ENCODE peak calls at places on chromosomes 11 and 22, in four cellular contexts. C, Q, K and Y are unnamed samples.

GRCh38 chr11:89177691-89178231 is at the start of gene TYR:
- DNase-seq in C (no peak), Q (no peak), K (no peak), Y (no peak)

GRCh38 chr11:15826826-15827225 is 529.5 kb downstream of the SOX6 start:
- DNase-seq in C (peak), Q (peak), K (no peak), Y (peak)

GRCh38 chr22:19131685-19132015 is 542 bp downstream of the TSSK2 start:
- DNase-seq in C (no peak), Q (no peak), K (no peak), Y (no peak)

GRCh38 chr22:41917906-41918791 is 3.3 kb upstream of the SHISA8 start:
- DNase-seq in C (peak), Q (no peak), K (peak), Y (peak)

GRCh38 chr11:112227002-112227401 is 774 bp downstream of the PTS start:
- DNase-seq in C (peak), Q (no peak), K (no peak), Y (no peak)

GRCh38 chr22:27244328-27244727 is 557.2 kb downstream of the MN1 start:
- DNase-seq in C (no peak), Q (no peak), K (no peak), Y (no peak)

GRCh38 chr22:43363580-43364435 is 20.6 kb upstream of the SCUBE1 start:
- DNase-seq in C (no peak), Q (no peak), K (no peak), Y (no peak)

GRCh38 chr22:45208993-45209838 is 31.5 kb downstream of the KIAA0930 start:
- DNase-seq in C (no peak), Q (peak), K (peak), Y (no peak)

GRCh38 chr11:12234216-12234615 is 123.8 kb downstream of the MICAL2 start:
- DNase-seq in C (no peak), Q (no peak), K (peak), Y (no peak)
- H3K27ac ChIP-seq in C (no peak), Q (no peak), K (peak), Y (peak)

DNA sequence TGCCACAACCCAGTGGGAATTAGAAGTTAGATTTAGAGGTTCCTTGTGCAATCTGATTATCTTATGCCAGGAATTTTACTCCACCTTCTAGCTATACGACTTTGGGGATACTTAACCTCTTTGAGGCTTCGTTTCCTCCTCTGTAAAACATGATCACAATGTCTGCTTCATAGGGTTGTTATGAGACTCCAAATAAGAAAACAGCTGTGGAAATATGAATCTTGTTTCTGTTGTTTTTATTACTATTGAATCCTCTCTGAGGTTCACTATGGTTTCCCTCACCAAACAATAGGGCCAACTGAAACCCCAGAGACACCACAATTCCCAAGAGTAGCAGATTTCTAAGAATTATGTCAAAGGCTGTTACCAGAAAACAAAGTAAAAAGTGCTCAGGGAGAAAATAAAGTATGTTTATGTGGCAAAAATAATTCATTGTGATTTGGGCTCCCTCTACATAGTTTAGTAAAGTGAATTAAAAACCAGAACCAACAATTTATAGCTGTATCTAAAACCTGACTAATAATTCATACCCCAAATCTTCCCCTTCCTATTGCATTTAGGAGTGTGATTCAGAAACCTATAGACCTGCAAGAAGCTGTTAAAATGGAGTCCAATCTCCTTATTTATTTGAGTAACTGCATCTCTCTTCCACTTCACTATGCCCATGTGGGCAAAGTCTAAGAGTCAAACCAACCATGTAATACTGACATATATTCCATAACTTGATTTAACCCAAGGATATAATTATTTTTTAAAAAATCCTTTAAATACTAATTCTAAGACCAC is 38.4 kb downstream of the AMBRA1 start:
- DNase-seq in C (no peak), Q (peak), K (no peak), Y (no peak)
- H3K27ac ChIP-seq in C (no peak), Q (peak), K (no peak), Y (peak)

DNA sequence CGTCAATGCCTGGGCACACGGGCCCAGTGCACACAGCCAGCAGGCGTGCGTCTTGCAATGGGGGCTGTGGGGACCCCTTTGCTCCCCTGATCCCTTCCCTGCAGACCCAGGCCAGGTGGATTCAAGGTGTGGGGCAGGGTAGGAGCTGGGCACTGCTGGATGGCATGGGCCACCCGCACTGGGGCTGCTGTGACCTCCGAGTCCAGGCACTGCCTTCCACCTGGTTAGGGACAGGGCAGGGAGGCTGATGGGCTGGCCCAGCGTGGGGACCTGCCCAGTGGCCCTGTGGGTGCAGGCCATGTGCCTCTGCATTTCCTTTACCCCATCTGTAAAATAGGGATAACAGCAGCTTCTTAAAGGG is 22.9 kb downstream of the KCNQ1 start:
- DNase-seq in C (no peak), Q (no peak), K (no peak), Y (no peak)
- H3K27ac ChIP-seq in C (no peak), Q (no peak), K (no peak), Y (no peak)

DNA sequence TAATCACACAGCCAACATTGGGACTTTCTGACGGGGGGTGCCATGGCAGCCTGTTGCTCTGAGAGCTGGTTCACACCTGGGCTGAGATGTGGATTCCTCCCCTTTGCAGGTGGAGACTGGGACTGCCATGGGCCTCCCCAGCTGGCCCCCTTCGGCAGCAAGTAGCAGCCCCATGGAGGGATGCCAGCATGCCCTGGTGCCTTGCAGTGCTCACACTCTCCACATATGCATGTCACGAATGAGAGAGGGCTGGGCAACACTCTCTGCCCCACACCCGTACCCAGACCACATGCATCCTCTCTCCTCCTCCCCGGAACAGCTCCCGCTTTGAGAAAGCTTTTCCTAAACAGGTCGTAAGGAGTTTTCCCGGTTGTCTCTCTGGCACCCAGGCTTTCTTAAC is 231.1 kb upstream of the B3GAT1 start:
- DNase-seq in C (no peak), Q (no peak), K (no peak), Y (no peak)
- H3K27ac ChIP-seq in C (no peak), Q (no peak), K (no peak), Y (no peak)

DNA sequence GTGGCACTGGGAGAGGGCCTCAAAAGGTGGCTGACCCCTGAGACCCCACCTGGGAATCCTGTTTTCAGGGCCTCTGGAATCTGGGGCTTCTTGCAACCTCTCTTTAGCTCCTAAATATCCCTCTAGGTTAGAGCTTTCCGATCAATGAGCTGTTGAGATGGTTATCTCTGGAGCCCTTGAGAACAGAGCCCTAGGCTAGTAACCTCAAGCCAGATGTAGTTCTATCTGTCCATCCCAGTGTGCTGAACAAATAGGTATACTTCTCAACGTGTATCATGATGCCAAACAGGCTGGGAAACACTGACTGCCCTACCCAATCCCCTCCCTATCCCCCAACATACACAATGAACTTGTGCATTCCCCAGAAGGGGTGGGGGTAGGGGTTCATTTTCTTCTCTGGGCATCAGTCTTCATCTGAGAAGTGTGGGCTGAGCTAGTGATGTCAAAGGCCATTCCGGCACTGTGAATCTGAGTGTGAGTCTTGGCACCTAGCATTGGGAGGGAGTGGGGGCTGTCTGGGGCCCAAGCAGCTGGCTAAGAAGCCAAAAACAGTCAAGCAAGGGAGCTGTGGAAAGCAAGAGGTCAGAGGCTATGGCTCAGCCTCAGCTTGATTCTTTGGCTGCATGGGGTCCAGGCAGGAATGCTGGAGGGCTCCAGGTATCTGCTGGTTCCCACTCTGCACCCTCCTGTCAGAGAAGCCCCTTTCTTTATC is 17.3 kb downstream of the CD82 start:
- DNase-seq in C (no peak), Q (no peak), K (no peak), Y (no peak)
- H3K27ac ChIP-seq in C (no peak), Q (peak), K (no peak), Y (no peak)

DNA sequence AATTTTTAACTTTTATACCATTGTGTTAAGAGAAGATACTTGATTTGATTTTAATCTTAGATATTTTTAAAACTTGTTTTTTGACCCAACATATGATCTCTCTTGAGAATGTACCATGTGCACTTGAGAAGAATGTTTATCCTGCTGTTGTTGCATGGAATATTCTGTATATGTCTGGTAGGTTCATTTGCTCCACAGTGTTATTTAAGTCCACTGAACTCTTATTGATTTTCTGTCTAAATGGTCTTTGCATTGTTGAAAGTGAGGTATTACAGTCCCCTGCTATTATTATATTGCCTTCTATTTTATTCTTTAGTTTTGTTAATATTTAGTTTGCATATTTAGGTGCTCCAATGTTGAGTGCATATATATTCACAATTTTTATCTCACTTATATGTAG is 397.3 kb upstream of the CCDC179 start:
- DNase-seq in C (no peak), Q (no peak), K (no peak), Y (no peak)
- H3K27ac ChIP-seq in C (no peak), Q (no peak), K (no peak), Y (no peak)

DNA sequence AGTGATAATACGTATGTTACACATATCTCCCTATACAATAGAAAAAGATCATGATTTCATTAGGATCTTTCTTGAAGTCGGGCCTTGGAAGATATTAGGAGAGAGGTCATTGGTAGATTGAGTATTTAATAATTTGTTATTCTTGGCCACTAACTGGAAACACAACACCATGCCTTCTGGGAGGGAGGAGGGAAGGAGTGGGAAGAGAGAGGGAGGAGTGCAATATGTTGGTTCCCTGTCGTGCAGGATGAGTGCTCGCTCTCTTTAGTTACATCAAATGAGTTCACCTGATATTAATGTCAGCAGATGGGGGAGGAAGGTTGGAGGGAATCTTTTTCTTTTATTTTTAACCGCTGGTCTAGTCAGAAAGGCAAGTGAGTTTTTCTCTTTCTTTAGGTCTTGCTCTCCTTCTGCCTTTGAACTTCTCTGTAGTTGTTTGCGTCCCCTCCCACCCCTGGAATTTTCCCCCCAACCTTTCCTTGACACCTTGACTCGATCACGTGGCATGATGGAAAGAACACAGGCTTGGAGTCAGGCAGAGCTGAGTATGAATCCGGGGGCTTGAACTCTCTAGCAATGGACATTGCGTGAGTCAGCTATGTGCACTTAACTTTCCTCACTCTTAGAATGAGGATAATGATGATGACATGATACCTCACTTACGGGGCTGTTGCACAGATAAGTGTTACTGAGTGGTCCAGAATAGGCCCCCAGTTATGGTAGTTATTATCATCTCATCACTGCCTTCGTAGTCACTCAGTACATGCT is 6.2 kb downstream of the ADAMTS15 start:
- DNase-seq in C (no peak), Q (no peak), K (no peak), Y (no peak)
- H3K27ac ChIP-seq in C (no peak), Q (no peak), K (no peak), Y (no peak)

GRCh38 chr11:44002191-44003093 is 45.3 kb upstream of the ACCSL start:
- DNase-seq in C (no peak), Q (no peak), K (no peak), Y (no peak)
- H3K27ac ChIP-seq in C (no peak), Q (no peak), K (no peak), Y (no peak)

DNA sequence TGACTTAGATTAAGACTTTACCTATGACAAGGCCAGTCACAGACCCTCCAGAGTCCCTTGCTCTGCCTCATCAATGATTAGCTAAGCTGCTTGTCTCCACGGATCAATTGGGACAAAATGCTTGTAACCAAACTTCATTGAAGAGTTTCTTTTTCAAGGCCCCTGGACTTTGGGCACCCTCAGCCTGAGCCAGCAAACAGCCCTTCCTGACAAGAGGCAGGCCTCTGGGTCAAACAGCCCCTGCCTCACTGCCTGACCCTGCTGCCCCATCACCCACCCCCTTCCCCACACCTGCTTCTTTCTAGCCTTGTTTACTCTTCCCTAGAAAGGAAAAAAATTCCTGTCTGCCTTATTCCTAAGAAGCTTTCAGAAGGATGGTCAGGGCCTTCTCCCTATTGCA is 26.3 kb upstream of the CDON start:
- DNase-seq in C (no peak), Q (no peak), K (no peak), Y (no peak)
- H3K27ac ChIP-seq in C (no peak), Q (no peak), K (no peak), Y (no peak)

DNA sequence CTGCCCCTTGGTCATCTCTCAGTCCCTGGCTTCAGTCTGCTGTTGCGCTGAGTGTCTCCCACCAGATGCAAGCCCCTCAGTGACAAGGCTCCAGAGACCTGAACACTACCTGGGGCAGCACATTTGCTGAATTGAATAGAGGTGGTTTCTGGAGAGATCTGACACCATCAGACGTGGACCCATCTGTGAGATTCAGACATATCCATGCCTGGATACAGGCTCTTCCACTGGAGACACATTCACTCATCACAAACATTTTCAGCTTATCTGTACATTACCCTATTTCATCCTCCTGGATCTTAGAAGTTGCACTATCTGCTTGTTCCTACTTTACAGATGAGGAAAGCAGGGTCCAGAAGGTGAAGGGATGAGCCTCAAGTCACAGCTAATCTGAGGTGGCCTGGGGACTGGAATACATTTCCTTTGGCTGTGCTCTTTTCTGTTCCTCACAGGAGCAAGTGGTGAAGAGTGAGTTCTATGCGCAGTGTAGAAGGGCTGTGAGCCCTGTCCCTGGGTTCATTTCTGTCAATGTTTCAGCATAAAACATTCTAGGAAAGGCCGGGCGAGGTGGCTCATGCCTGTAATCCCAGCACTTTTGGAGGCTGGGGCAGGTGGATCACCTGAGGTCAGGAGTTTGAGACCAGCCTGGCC is 19.0 kb downstream of the ATG16L2 start:
- DNase-seq in C (no peak), Q (no peak), K (no peak), Y (no peak)
- H3K27ac ChIP-seq in C (no peak), Q (no peak), K (peak), Y (peak)